ENCODE peak calls at places on chromosomes 16 and 17, in seven cellular contexts. One of them, this sample, is unnamed.

GRCh38 chr16:59330030-59330670 is 596.0 kb upstream of the GOT2 start:
- DNase-seq in NCI-H2171 treated with DMSO at 0.1 percent for 48 hours: no peak
- DNase-seq in activated T-cell treated with anti-CD3 and anti-CD28 coated beads, Interleukin-2, amount 50 U/mL, for 4 hours: no peak
- DNase-seq in lower leg skin: no peak
- DNase-seq in mucosa of gallbladder: no peak
- DNase-seq in activated gamma-delta T cell: no peak
- DNase-seq in frontal cortex: no peak
- DNase-seq in this sample: no peak

GRCh38 chr16:59180083-59180476 is 446.0 kb upstream of the GOT2 start:
- DNase-seq in lower leg skin: no peak
- DNase-seq in NCI-H2171 treated with DMSO at 0.1 percent for 48 hours: no peak
- DNase-seq in activated gamma-delta T cell: no peak
- DNase-seq in mucosa of gallbladder: no peak
- DNase-seq in activated T-cell treated with anti-CD3 and anti-CD28 coated beads, Interleukin-2, amount 50 U/mL, for 4 hours: no peak
- DNase-seq in frontal cortex: no peak
- DNase-seq in this sample: no peak

GRCh38 chr17:8719291-8720246 is 25.1 kb downstream of the CCDC42 start:
- DNase-seq in lower leg skin: peak; percentile 18
- DNase-seq in NCI-H2171 treated with DMSO at 0.1 percent for 48 hours: no peak
- DNase-seq in mucosa of gallbladder: no peak
- DNase-seq in activated T-cell treated with anti-CD3 and anti-CD28 coated beads, Interleukin-2, amount 50 U/mL, for 4 hours: no peak
- DNase-seq in activated gamma-delta T cell: no peak
- DNase-seq in frontal cortex: no peak
- DNase-seq in this sample: no peak

GRCh38 chr16:84416407-84417321 is 48.3 kb downstream of the ATP2C2 start:
- DNase-seq in activated T-cell treated with anti-CD3 and anti-CD28 coated beads, Interleukin-2, amount 50 U/mL, for 4 hours: no peak
- DNase-seq in lower leg skin: no peak
- DNase-seq in NCI-H2171 treated with DMSO at 0.1 percent for 48 hours: no peak
- DNase-seq in frontal cortex: no peak
- DNase-seq in activated gamma-delta T cell: no peak
- DNase-seq in mucosa of gallbladder: no peak
- DNase-seq in this sample: no peak

GRCh38 chr16:85724936-85725335 is 26.0 kb downstream of the C16orf74 start:
- DNase-seq in activated gamma-delta T cell: no peak
- DNase-seq in activated T-cell treated with anti-CD3 and anti-CD28 coated beads, Interleukin-2, amount 50 U/mL, for 4 hours: no peak
- DNase-seq in lower leg skin: no peak
- DNase-seq in frontal cortex: no peak
- DNase-seq in mucosa of gallbladder: no peak
- DNase-seq in NCI-H2171 treated with DMSO at 0.1 percent for 48 hours: peak; percentile 92
- DNase-seq in this sample: no peak

GRCh38 chr16:87384162-87384999 is 805 bp upstream of the FBXO31 start:
- DNase-seq in lower leg skin: no peak
- DNase-seq in activated gamma-delta T cell: no peak
- DNase-seq in frontal cortex: no peak
- DNase-seq in NCI-H2171 treated with DMSO at 0.1 percent for 48 hours: peak; percentile 82
- DNase-seq in activated T-cell treated with anti-CD3 and anti-CD28 coated beads, Interleukin-2, amount 50 U/mL, for 4 hours: no peak
- DNase-seq in mucosa of gallbladder: no peak
- DNase-seq in this sample: no peak

GRCh38 chr16:48054881-48055601 is 100.8 kb downstream of the ABCC12 start:
- DNase-seq in activated T-cell treated with anti-CD3 and anti-CD28 coated beads, Interleukin-2, amount 50 U/mL, for 4 hours: no peak
- DNase-seq in lower leg skin: peak; percentile 79
- DNase-seq in activated gamma-delta T cell: no peak
- DNase-seq in NCI-H2171 treated with DMSO at 0.1 percent for 48 hours: peak; percentile 41
- DNase-seq in frontal cortex: peak; percentile 51
- DNase-seq in mucosa of gallbladder: peak; percentile 22
- DNase-seq in this sample: no peak

GRCh38 chr16:72972878-72973571 is 74.9 kb downstream of the ZFHX3 start:
- DNase-seq in NCI-H2171 treated with DMSO at 0.1 percent for 48 hours: no peak
- DNase-seq in frontal cortex: no peak
- DNase-seq in lower leg skin: no peak
- DNase-seq in activated gamma-delta T cell: no peak
- DNase-seq in mucosa of gallbladder: no peak
- DNase-seq in activated T-cell treated with anti-CD3 and anti-CD28 coated beads, Interleukin-2, amount 50 U/mL, for 4 hours: no peak
- DNase-seq in this sample: no peak

GRCh38 chr16:4414187-4414909 is 2.0 kb downstream of the CORO7 start:
- DNase-seq in NCI-H2171 treated with DMSO at 0.1 percent for 48 hours: no peak
- DNase-seq in activated T-cell treated with anti-CD3 and anti-CD28 coated beads, Interleukin-2, amount 50 U/mL, for 4 hours: peak; percentile 65
- DNase-seq in activated gamma-delta T cell: no peak
- DNase-seq in lower leg skin: no peak
- DNase-seq in frontal cortex: no peak
- DNase-seq in mucosa of gallbladder: no peak
- DNase-seq in this sample: no peak

GRCh38 chr17:26818736-26819135 is 475.2 kb upstream of the WSB1 start:
- DNase-seq in frontal cortex: no peak
- DNase-seq in activated gamma-delta T cell: no peak
- DNase-seq in mucosa of gallbladder: no peak
- DNase-seq in lower leg skin: no peak
- DNase-seq in activated T-cell treated with anti-CD3 and anti-CD28 coated beads, Interleukin-2, amount 50 U/mL, for 4 hours: no peak
- DNase-seq in NCI-H2171 treated with DMSO at 0.1 percent for 48 hours: no peak
- DNase-seq in this sample: peak; percentile 91

GRCh38 chr16:85138073-85138824 is 26.0 kb upstream of the CIBAR2 start:
- DNase-seq in activated gamma-delta T cell: no peak
- DNase-seq in NCI-H2171 treated with DMSO at 0.1 percent for 48 hours: no peak
- DNase-seq in lower leg skin: no peak
- DNase-seq in activated T-cell treated with anti-CD3 and anti-CD28 coated beads, Interleukin-2, amount 50 U/mL, for 4 hours: no peak
- DNase-seq in mucosa of gallbladder: no peak
- DNase-seq in frontal cortex: no peak
- DNase-seq in this sample: no peak

GRCh38 chr16:70688266-70688742 is 2.5 kb upstream of the MTSS2 start:
- DNase-seq in mucosa of gallbladder: peak; percentile 52
- DNase-seq in activated gamma-delta T cell: no peak
- DNase-seq in lower leg skin: peak; percentile 95
- DNase-seq in NCI-H2171 treated with DMSO at 0.1 percent for 48 hours: no peak
- DNase-seq in frontal cortex: peak; percentile 67
- DNase-seq in activated T-cell treated with anti-CD3 and anti-CD28 coated beads, Interleukin-2, amount 50 U/mL, for 4 hours: no peak
- DNase-seq in this sample: no peak

GRCh38 chr16:26316683-26317464 is 625.1 kb downstream of the HS3ST4 start:
- DNase-seq in activated gamma-delta T cell: no peak
- DNase-seq in NCI-H2171 treated with DMSO at 0.1 percent for 48 hours: no peak
- DNase-seq in mucosa of gallbladder: no peak
- DNase-seq in lower leg skin: no peak
- DNase-seq in activated T-cell treated with anti-CD3 and anti-CD28 coated beads, Interleukin-2, amount 50 U/mL, for 4 hours: no peak
- DNase-seq in frontal cortex: no peak
- DNase-seq in this sample: no peak

GRCh38 chr17:43848601-43849000 is 1.6 kb downstream of the CD300LG start:
- DNase-seq in lower leg skin: no peak
- DNase-seq in frontal cortex: no peak
- DNase-seq in activated T-cell treated with anti-CD3 and anti-CD28 coated beads, Interleukin-2, amount 50 U/mL, for 4 hours: no peak
- DNase-seq in NCI-H2171 treated with DMSO at 0.1 percent for 48 hours: no peak
- DNase-seq in mucosa of gallbladder: no peak
- DNase-seq in activated gamma-delta T cell: no peak
- DNase-seq in this sample: no peak

GRCh38 chr17:76196675-76197074 is 43.6 kb downstream of the RNF157 start:
- DNase-seq in activated gamma-delta T cell: no peak
- DNase-seq in activated T-cell treated with anti-CD3 and anti-CD28 coated beads, Interleukin-2, amount 50 U/mL, for 4 hours: no peak
- DNase-seq in NCI-H2171 treated with DMSO at 0.1 percent for 48 hours: peak; percentile 58
- DNase-seq in lower leg skin: peak; percentile 88
- DNase-seq in mucosa of gallbladder: no peak
- DNase-seq in frontal cortex: no peak
- DNase-seq in this sample: peak; percentile 94

GRCh38 chr17:3695129-3695722 is 729 bp downstream of the P2RX5 start:
- DNase-seq in frontal cortex: no peak
- DNase-seq in NCI-H2171 treated with DMSO at 0.1 percent for 48 hours: peak; percentile 44
- DNase-seq in activated gamma-delta T cell: no peak
- DNase-seq in lower leg skin: peak; percentile 68
- DNase-seq in activated T-cell treated with anti-CD3 and anti-CD28 coated beads, Interleukin-2, amount 50 U/mL, for 4 hours: no peak
- DNase-seq in mucosa of gallbladder: no peak
- DNase-seq in this sample: no peak

GRCh38 chr17:10628756-10629155 is 28.4 kb downstream of the MYH3 start:
- DNase-seq in frontal cortex: no peak
- DNase-seq in mucosa of gallbladder: no peak
- DNase-seq in lower leg skin: no peak
- DNase-seq in activated gamma-delta T cell: no peak
- DNase-seq in activated T-cell treated with anti-CD3 and anti-CD28 coated beads, Interleukin-2, amount 50 U/mL, for 4 hours: no peak
- DNase-seq in NCI-H2171 treated with DMSO at 0.1 percent for 48 hours: no peak
- DNase-seq in this sample: no peak

GRCh38 chr17:83200746-83201145 is 121.3 kb downstream of the METRNL start:
- DNase-seq in activated T-cell treated with anti-CD3 and anti-CD28 coated beads, Interleukin-2, amount 50 U/mL, for 4 hours: peak; percentile 2
- DNase-seq in lower leg skin: peak; percentile 80
- DNase-seq in NCI-H2171 treated with DMSO at 0.1 percent for 48 hours: no peak
- DNase-seq in mucosa of gallbladder: no peak
- DNase-seq in frontal cortex: no peak
- DNase-seq in activated gamma-delta T cell: no peak
- DNase-seq in this sample: no peak

GRCh38 chr16:67879462-67879861 is 5.2 kb upstream of the NRN1L start:
- DNase-seq in frontal cortex: no peak
- DNase-seq in mucosa of gallbladder: no peak
- DNase-seq in NCI-H2171 treated with DMSO at 0.1 percent for 48 hours: no peak
- DNase-seq in lower leg skin: no peak
- DNase-seq in activated T-cell treated with anti-CD3 and anti-CD28 coated beads, Interleukin-2, amount 50 U/mL, for 4 hours: no peak
- DNase-seq in activated gamma-delta T cell: no peak
- DNase-seq in this sample: no peak

GRCh38 chr16:47431960-47432359 is 28.9 kb downstream of the ITFG1 start:
- DNase-seq in frontal cortex: no peak
- DNase-seq in mucosa of gallbladder: no peak
- DNase-seq in activated gamma-delta T cell: no peak
- DNase-seq in activated T-cell treated with anti-CD3 and anti-CD28 coated beads, Interleukin-2, amount 50 U/mL, for 4 hours: no peak
- DNase-seq in lower leg skin: no peak
- DNase-seq in NCI-H2171 treated with DMSO at 0.1 percent for 48 hours: no peak
- DNase-seq in this sample: no peak

GRCh38 chr16:16992986-16993783 is 477.6 kb downstream of the XYLT1 start:
- DNase-seq in mucosa of gallbladder: no peak
- DNase-seq in activated gamma-delta T cell: no peak
- DNase-seq in lower leg skin: no peak
- DNase-seq in activated T-cell treated with anti-CD3 and anti-CD28 coated beads, Interleukin-2, amount 50 U/mL, for 4 hours: peak; percentile 6
- DNase-seq in frontal cortex: no peak
- DNase-seq in NCI-H2171 treated with DMSO at 0.1 percent for 48 hours: peak; percentile 40
- DNase-seq in this sample: no peak

GRCh38 chr16:1164382-1164781 is 11.5 kb downstream of the CACNA1H start:
- DNase-seq in NCI-H2171 treated with DMSO at 0.1 percent for 48 hours: no peak
- DNase-seq in mucosa of gallbladder: no peak
- DNase-seq in frontal cortex: no peak
- DNase-seq in activated T-cell treated with anti-CD3 and anti-CD28 coated beads, Interleukin-2, amount 50 U/mL, for 4 hours: no peak
- DNase-seq in lower leg skin: no peak
- DNase-seq in activated gamma-delta T cell: no peak
- DNase-seq in this sample: no peak

GRCh38 chr17:66091440-66092080 is 100.4 kb downstream of the CEP112 start:
- DNase-seq in activated gamma-delta T cell: no peak
- DNase-seq in lower leg skin: no peak
- DNase-seq in NCI-H2171 treated with DMSO at 0.1 percent for 48 hours: no peak
- DNase-seq in activated T-cell treated with anti-CD3 and anti-CD28 coated beads, Interleukin-2, amount 50 U/mL, for 4 hours: no peak
- DNase-seq in frontal cortex: no peak
- DNase-seq in mucosa of gallbladder: no peak
- DNase-seq in this sample: no peak

GRCh38 chr17:17849863-17850373 is 13.1 kb upstream of the SREBF1 start:
- DNase-seq in activated gamma-delta T cell: no peak
- DNase-seq in NCI-H2171 treated with DMSO at 0.1 percent for 48 hours: peak; percentile 49
- DNase-seq in frontal cortex: no peak
- DNase-seq in activated T-cell treated with anti-CD3 and anti-CD28 coated beads, Interleukin-2, amount 50 U/mL, for 4 hours: peak; percentile 47
- DNase-seq in mucosa of gallbladder: peak; percentile 58
- DNase-seq in lower leg skin: no peak
- DNase-seq in this sample: no peak

GRCh38 chr17:38707678-38708351 is 2.7 kb downstream of the MLLT6 start:
- DNase-seq in activated T-cell treated with anti-CD3 and anti-CD28 coated beads, Interleukin-2, amount 50 U/mL, for 4 hours: no peak
- DNase-seq in activated gamma-delta T cell: no peak
- DNase-seq in frontal cortex: no peak
- DNase-seq in lower leg skin: no peak
- DNase-seq in mucosa of gallbladder: no peak
- DNase-seq in NCI-H2171 treated with DMSO at 0.1 percent for 48 hours: no peak
- DNase-seq in this sample: no peak

GRCh38 chr16:54370653-54371052 is 84.1 kb upstream of the IRX3 start:
- DNase-seq in mucosa of gallbladder: no peak
- DNase-seq in NCI-H2171 treated with DMSO at 0.1 percent for 48 hours: peak; percentile 47
- DNase-seq in lower leg skin: peak; percentile 46
- DNase-seq in activated T-cell treated with anti-CD3 and anti-CD28 coated beads, Interleukin-2, amount 50 U/mL, for 4 hours: no peak
- DNase-seq in activated gamma-delta T cell: no peak
- DNase-seq in frontal cortex: no peak
- DNase-seq in this sample: no peak

GRCh38 chr16:29809850-29810698 is 1.9 kb upstream of the PRRT2 start:
- DNase-seq in lower leg skin: no peak
- DNase-seq in activated gamma-delta T cell: peak; percentile 40
- DNase-seq in frontal cortex: no peak
- DNase-seq in NCI-H2171 treated with DMSO at 0.1 percent for 48 hours: peak; percentile 72
- DNase-seq in mucosa of gallbladder: no peak
- DNase-seq in activated T-cell treated with anti-CD3 and anti-CD28 coated beads, Interleukin-2, amount 50 U/mL, for 4 hours: peak; percentile 41
- DNase-seq in this sample: no peak

This sample was measured in esophagus muscularis mucosa.